ENCODE peak calls at places on chromosome 4, in seven cellular contexts. U is EH; J is NCI-H1417 treated with DMSO at 0.1 percent for 48 hours; C is neuronal stem cell; P is activated CD4-positive, alpha-beta T cell treated with anti-CD3 and anti-CD28 coated beads for 4 hours; H is LoVo; Y is AG10803. K is an unnamed sample.

GRCh38 chr4:1717129-1718094 is 3.7 kb downstream of the TMEM129 start:
- DNase-seq in P (no peak), J (peak; percentile 2), U (no peak), C (no peak), Y (no peak), H (no peak), K (no peak)

GRCh38 chr4:81512945-81513584 is 41.4 kb upstream of the RASGEF1B start:
- DNase-seq in J (no peak), C (peak; percentile 18), H (no peak), Y (no peak), P (no peak), U (no peak), K (no peak)

GRCh38 chr4:135050086-135050717 is 848.6 kb upstream of the PABPC4L start:
- DNase-seq in C (no peak), U (no peak), H (no peak), P (no peak), Y (no peak), J (no peak), K (no peak)

GRCh38 chr4:94532016-94532789 is 80.5 kb downstream of the PDLIM5 start:
- DNase-seq in P (no peak), U (peak; percentile 89), C (no peak), Y (peak; percentile 13), J (no peak), H (peak; percentile 70), K (no peak)

GRCh38 chr4:176534566-176534965 is 214.8 kb downstream of the SPCS3 start:
- DNase-seq in J (no peak), Y (peak; percentile 87), H (peak; percentile 34), P (no peak), U (peak; percentile 88), C (no peak), K (no peak)

GRCh38 chr4:151207186-151207585 is 69.8 kb upstream of the PRSS48 start:
- DNase-seq in P (no peak), U (no peak), H (no peak), C (no peak), J (no peak), Y (no peak), K (no peak)

GRCh38 chr4:24806206-24806990 is 11.0 kb downstream of the SOD3 start:
- DNase-seq in P (no peak), C (no peak), Y (no peak), H (no peak), J (no peak), U (no peak), K (no peak)

GRCh38 chr4:126583509-126583908 is 1049.2 kb upstream of the INTU start:
- DNase-seq in J (no peak), P (no peak), H (no peak), U (peak; percentile 13), C (no peak), Y (peak; percentile 29), K (no peak)

GRCh38 chr4:74206088-74206826 is 48.3 kb downstream of the MTHFD2L start:
- DNase-seq in C (no peak), H (no peak), U (peak; percentile 70), P (no peak), Y (peak; percentile 57), J (no peak), K (no peak)

GRCh38 chr4:48949518-48950207 is 36.4 kb upstream of the CWH43 start:
- DNase-seq in H (peak; percentile 38), U (peak; percentile 77), C (no peak), P (no peak), J (no peak), Y (peak; percentile 89), K (no peak)

GRCh38 chr4:167020410-167020809 is 213.9 kb downstream of the SPOCK3 start:
- DNase-seq in U (no peak), H (no peak), Y (no peak), C (no peak), J (no peak), P (no peak), K (no peak)

GRCh38 chr4:101258782-101259353 is 88.5 kb downstream of the PPP3CA start:
- DNase-seq in P (no peak), C (no peak), H (no peak), J (no peak), Y (peak; percentile 46), U (peak; percentile 55), K (no peak)

GRCh38 chr4:153790962-153791551 is 2.2 kb upstream of the SFRP2 start:
- DNase-seq in U (no peak), J (no peak), P (no peak), H (no peak), Y (peak; percentile 25), C (peak; percentile 70), K (peak; percentile 35)

GRCh38 chr4:168560184-168560834 is 63.5 kb downstream of the PALLD start:
- DNase-seq in U (peak; percentile 60), C (no peak), Y (peak; percentile 46), H (no peak), J (no peak), P (no peak), K (no peak)

GRCh38 chr4:185304944-185305690 is 90.6 kb downstream of the LRP2BP start:
- DNase-seq in H (no peak), P (peak; percentile 6), J (no peak), C (peak; percentile 51), Y (no peak), U (peak; percentile 35), K (no peak)

GRCh38 chr4:1937550-1937949 is 66.4 kb downstream of the NSD2 start:
- DNase-seq in H (no peak), U (no peak), Y (no peak), C (no peak), P (no peak), J (no peak), K (no peak)

GRCh38 chr4:26076000-26076587 is 162.1 kb downstream of the SMIM20 start:
- DNase-seq in U (peak; percentile 34), Y (peak; percentile 37), P (peak; percentile 41), J (no peak), C (no peak), H (no peak), K (peak; percentile 56)

GRCh38 chr4:159016527-159017137 is 86.2 kb upstream of the RAPGEF2 start:
- DNase-seq in P (no peak), U (peak; percentile 26), H (no peak), C (peak; percentile 41), Y (no peak), J (peak; percentile 39), K (no peak)

GRCh38 chr4:118329849-118330248 is 23.0 kb downstream of the PRSS12 start:
- DNase-seq in P (no peak), Y (no peak), C (no peak), U (no peak), J (no peak), H (no peak), K (no peak)

GRCh38 chr4:90127223-90127705 is at the start of gene CCSER1:
- DNase-seq in U (peak; percentile 16), P (peak; percentile 15), Y (peak; percentile 15), J (peak; percentile 46), C (peak; percentile 43), H (peak; percentile 83), K (peak; percentile 33)

GRCh38 chr4:148373093-148373492 is 69.1 kb downstream of the NR3C2 start:
- DNase-seq in U (no peak), P (no peak), C (no peak), J (no peak), H (no peak), Y (no peak), K (no peak)

GRCh38 chr4:177667687-177668086 is 225.4 kb upstream of the AGA start:
- DNase-seq in Y (no peak), C (no peak), U (no peak), P (no peak), J (no peak), H (no peak), K (no peak)

GRCh38 chr4:153374471-153374870 is 30.0 kb downstream of the MND1 start:
- DNase-seq in C (no peak), U (peak; percentile 57), P (no peak), Y (peak; percentile 83), J (no peak), H (no peak), K (no peak)

GRCh38 chr4:37603070-37603468 is 83.1 kb downstream of the RELL1 start:
- DNase-seq in J (no peak), H (peak; percentile 64), Y (peak; percentile 65), C (peak; percentile 57), P (peak; percentile 55), U (peak; percentile 73), K (peak; percentile 78)

GRCh38 chr4:143626134-143626859 is 74.2 kb downstream of the FREM3 start:
- DNase-seq in Y (peak; percentile 41), P (no peak), C (no peak), U (peak; percentile 52), H (no peak), J (no peak), K (no peak)

GRCh38 chr4:186297013-186297645 is 31.1 kb downstream of the F11 start:
- DNase-seq in H (peak; percentile 54), Y (peak; percentile 57), U (peak; percentile 58), J (peak; percentile 13), C (peak; percentile 59), P (no peak), K (no peak)

GRCh38 chr4:77215107-77215506 is 58.1 kb downstream of the CCNG2 start:
- DNase-seq in J (no peak), U (no peak), Y (no peak), P (no peak), C (no peak), H (no peak), K (no peak)

GRCh38 chr4:186725422-186726149 is 1.9 kb upstream of the FAT1 start:
- DNase-seq in P (no peak), H (peak; percentile 83), J (no peak), Y (peak; percentile 86), U (peak; percentile 88), C (peak; percentile 63), K (no peak)

GRCh38 chr4:107734120-107734519 is 14.1 kb upstream of the PAPSS1 start:
- DNase-seq in J (no peak), U (peak; percentile 19), P (no peak), H (no peak), Y (no peak), C (no peak), K (no peak)

GRCh38 chr4:75030649-75031235 is 97.8 kb downstream of the PARM1 start:
- DNase-seq in J (no peak), U (no peak), P (no peak), C (no peak), H (peak; percentile 19), Y (no peak), K (no peak)

GRCh38 chr4:152243890-152244595 is 291.8 kb downstream of the FBXW7 start:
- DNase-seq in H (no peak), C (no peak), P (peak; percentile 8), U (peak; percentile 55), Y (peak; percentile 4), J (no peak), K (no peak)

GRCh38 chr4:26803462-26803861 is 57.2 kb upstream of the STIM2 start:
- DNase-seq in Y (peak; percentile 25), J (no peak), C (peak; percentile 20), H (no peak), P (no peak), U (no peak), K (no peak)

GRCh38 chr4:111945014-111945413 is 200.2 kb upstream of the FAM241A start:
- DNase-seq in P (no peak), J (no peak), Y (peak; percentile 23), C (no peak), U (peak; percentile 33), H (no peak), K (no peak)

GRCh38 chr4:163959932-163960331 is 465.4 kb downstream of the TMA16 start:
- DNase-seq in C (no peak), U (no peak), P (no peak), H (no peak), J (no peak), Y (no peak), K (no peak)

GRCh38 chr4:78660559-78660958 is 109.0 kb downstream of the ANXA3 start:
- DNase-seq in Y (no peak), U (peak; percentile 21), C (no peak), H (no peak), P (no peak), J (no peak), K (no peak)

GRCh38 chr4:52288212-52288611 is 237.1 kb downstream of the SPATA18 start:
- DNase-seq in Y (no peak), P (no peak), J (no peak), U (no peak), C (no peak), H (no peak), K (no peak)

GRCh38 chr4:117784266-117784665 is 250.0 kb upstream of the NDST3 start:
- DNase-seq in Y (no peak), J (no peak), P (no peak), H (no peak), U (no peak), C (no peak), K (no peak)

GRCh38 chr4:16591867-16592266 is 306.6 kb downstream of the LDB2 start:
- DNase-seq in U (no peak), Y (no peak), C (peak; percentile 72), J (no peak), H (no peak), P (no peak), K (no peak)